ENCODE peak calls at places on chromosomes 5 and 9, in seven cellular contexts. A is left ventricle myocardium inferior, T is D341Med, X is HTR-8/SVneo, M is HCT116, D is Calu3, J is skeletal muscle cell. Q is an unnamed sample.

GRCh38 chr9:122991370-122991830 is 42.1 kb upstream of the GPR21 start:
- DNase-seq in A (no peak), T (peak; percentile 44), X (peak; percentile 55), M (peak; percentile 31), D (peak; percentile 30), J (peak; percentile 72), Q (no peak)

GRCh38 chr5:79181419-79182022 is 54.4 kb upstream of the JMY start:
- DNase-seq in A (no peak), T (peak; percentile 44), X (no peak), M (no peak), D (no peak), J (no peak), Q (no peak)

GRCh38 chr9:90099262-90099982 is 494.6 kb downstream of the GADD45G start:
- DNase-seq in A (no peak), T (peak; percentile 37), X (no peak), M (no peak), D (no peak), J (no peak), Q (no peak)

GRCh38 chr5:76402251-76402879 is 720 bp upstream of the IQGAP2 start:
- DNase-seq in A (peak; percentile 37), T (no peak), X (no peak), M (no peak), D (peak; percentile 35), J (no peak), Q (peak; percentile 61)

GRCh38 chr5:74630387-74631087 is 10.0 kb downstream of the ENC1 start:
- DNase-seq in A (no peak), T (no peak), X (no peak), M (no peak), D (no peak), J (peak; percentile 81), Q (no peak)

GRCh38 chr9:36664806-36665205 is 92.1 kb downstream of the MELK start:
- DNase-seq in A (no peak), T (no peak), X (no peak), M (no peak), D (no peak), J (no peak), Q (no peak)

GRCh38 chr5:66680227-66680626 is 84.0 kb downstream of the MAST4 start:
- DNase-seq in A (no peak), T (no peak), X (no peak), M (no peak), D (no peak), J (no peak), Q (no peak)

GRCh38 chr5:16616536-16617271 is at the start of gene RETREG1:
- DNase-seq in A (peak; percentile 68), T (peak; percentile 79), X (peak; percentile 83), M (peak; percentile 15), D (peak; percentile 60), J (no peak), Q (peak; percentile 93)

GRCh38 chr5:154228696-154229095 is 38.2 kb downstream of the GALNT10 start:
- DNase-seq in A (no peak), T (no peak), X (no peak), M (no peak), D (no peak), J (no peak), Q (no peak)

GRCh38 chr5:140261403-140262171 is 41.3 kb downstream of the PFDN1 start:
- DNase-seq in A (peak; percentile 69), T (no peak), X (peak; percentile 87), M (peak; percentile 79), D (peak; percentile 88), J (peak; percentile 59), Q (peak; percentile 83)

GRCh38 chr5:39231705-39232525 is 12.6 kb upstream of the FYB1 start:
- DNase-seq in A (no peak), T (no peak), X (no peak), M (no peak), D (peak; percentile 37), J (no peak), Q (no peak)

GRCh38 chr5:123211084-123211483 is 122.0 kb downstream of the PRDM6 start:
- DNase-seq in A (no peak), T (no peak), X (no peak), M (no peak), D (no peak), J (no peak), Q (no peak)

GRCh38 chr5:41995193-41995592 is 70.1 kb downstream of the FBXO4 start:
- DNase-seq in A (no peak), T (no peak), X (no peak), M (no peak), D (no peak), J (no peak), Q (no peak)

GRCh38 chr5:148790545-148791333 is 35.7 kb upstream of the ADRB2 start:
- DNase-seq in A (no peak), T (no peak), X (no peak), M (no peak), D (no peak), J (no peak), Q (no peak)

GRCh38 chr9:133543772-133544467 is 9.4 kb downstream of the ADAMTSL2 start:
- DNase-seq in A (no peak), T (no peak), X (no peak), M (no peak), D (no peak), J (no peak), Q (no peak)

GRCh38 chr9:91302831-91303230 is 58.9 kb downstream of the AUH start:
- DNase-seq in A (no peak), T (no peak), X (peak; percentile 56), M (peak; percentile 79), D (no peak), J (peak; percentile 57), Q (no peak)

GRCh38 chr9:93064392-93065124 is 6.1 kb downstream of the SUSD3 start:
- DNase-seq in A (peak; percentile 28), T (no peak), X (no peak), M (no peak), D (no peak), J (no peak), Q (peak; percentile 83)

GRCh38 chr5:135230326-135230925 is 168.6 kb downstream of the MACROH2A1 start:
- DNase-seq in A (peak; percentile 53), T (no peak), X (no peak), M (no peak), D (no peak), J (peak; percentile 56), Q (peak; percentile 84)

GRCh38 chr5:98398465-98398864 is 375.0 kb upstream of the RGMB start:
- DNase-seq in A (no peak), T (no peak), X (no peak), M (no peak), D (no peak), J (no peak), Q (no peak)

GRCh38 chr5:165928971-165929370 is 2362.5 kb upstream of the WWC1 start:
- DNase-seq in A (no peak), T (no peak), X (no peak), M (no peak), D (no peak), J (no peak), Q (no peak)

GRCh38 chr5:80128129-80128528 is 93.0 kb downstream of the THBS4 start:
- DNase-seq in A (no peak), T (no peak), X (peak; percentile 71), M (no peak), D (no peak), J (peak; percentile 63), Q (no peak)

GRCh38 chr9:3043369-3043768 is 199.5 kb upstream of the PUM3 start:
- DNase-seq in A (no peak), T (no peak), X (peak; percentile 9), M (no peak), D (no peak), J (no peak), Q (no peak)

GRCh38 chr9:131475111-131475955 is 27.4 kb upstream of the POMT1 start:
- DNase-seq in A (no peak), T (no peak), X (no peak), M (no peak), D (no peak), J (no peak), Q (no peak)

GRCh38 chr5:55668356-55668755 is 43.8 kb downstream of the SLC38A9 start:
- DNase-seq in A (no peak), T (no peak), X (peak; percentile 53), M (peak; percentile 22), D (peak; percentile 17), J (peak; percentile 62), Q (no peak)

GRCh38 chr5:136810198-136810823 is 445.0 kb upstream of the TRPC7 start:
- DNase-seq in A (no peak), T (no peak), X (no peak), M (no peak), D (no peak), J (peak; percentile 58), Q (no peak)

GRCh38 chr9:37198034-37198718 is 77.8 kb downstream of the ZCCHC7 start:
- DNase-seq in A (no peak), T (no peak), X (no peak), M (no peak), D (no peak), J (no peak), Q (no peak)

GRCh38 chr9:121322037-121322736 is 47.9 kb downstream of the STOM start:
- DNase-seq in A (no peak), T (no peak), X (peak; percentile 50), M (peak; percentile 44), D (no peak), J (peak; percentile 80), Q (no peak)

GRCh38 chr9:107246259-107247254 is 36.5 kb upstream of the RAD23B start:
- DNase-seq in A (no peak), T (peak; percentile 55), X (no peak), M (no peak), D (peak; percentile 10), J (no peak), Q (no peak)

GRCh38 chr9:108545446-108545845 is 310.3 kb downstream of the ACTL7B start:
- DNase-seq in A (no peak), T (no peak), X (no peak), M (no peak), D (no peak), J (no peak), Q (no peak)

Q was measured in left lung.